ENCODE peak calls at places on chromosomes 4 and X, in eight cellular contexts. One of them, this sample, is unnamed. For H3K27me3, the result is how much of the 10 kb centered on the place peaks cover.

GRCh38 chr4:26861434-26862186 is 969 bp downstream of the STIM2 start:
- DNase-seq in ovary: peak
- DNase-seq in MM.1S: peak
- DNase-seq in heart left ventricle: peak
- DNase-seq in psoas muscle: peak
- DNase-seq in mesendoderm: peak
- DNase-seq in pancreas: peak
- DNase-seq in lower lobe of right lung: peak
- DNase-seq in this sample: no peak

GRCh38 chrX:46059316-46059715 is 485.9 kb downstream of the ZNF674 start:
- DNase-seq in ovary: no peak
- DNase-seq in MM.1S: no peak
- DNase-seq in heart left ventricle: no peak
- DNase-seq in psoas muscle: no peak
- DNase-seq in mesendoderm: no peak
- DNase-seq in pancreas: no peak
- DNase-seq in lower lobe of right lung: no peak
- DNase-seq in this sample: no peak

GRCh38 chr4:105164548-105164947 is 17.9 kb downstream of the TET2 start:
- DNase-seq in ovary: no peak
- DNase-seq in MM.1S: no peak
- DNase-seq in heart left ventricle: no peak
- DNase-seq in psoas muscle: no peak
- DNase-seq in mesendoderm: no peak
- DNase-seq in pancreas: no peak
- DNase-seq in lower lobe of right lung: no peak
- DNase-seq in this sample: no peak

GRCh38 chr4:2805712-2806391 is 13.0 kb downstream of the SH3BP2 start:
- DNase-seq in ovary: peak
- DNase-seq in MM.1S: no peak
- DNase-seq in heart left ventricle: peak
- DNase-seq in psoas muscle: peak
- DNase-seq in mesendoderm: no peak
- DNase-seq in pancreas: peak
- DNase-seq in lower lobe of right lung: peak
- DNase-seq in this sample: no peak

GRCh38 chrX:153769865-153770605 is 6.0 kb downstream of the PLXNB3 start:
- DNase-seq in ovary: peak
- DNase-seq in MM.1S: no peak
- DNase-seq in heart left ventricle: no peak
- DNase-seq in psoas muscle: peak
- DNase-seq in mesendoderm: no peak
- DNase-seq in pancreas: no peak
- DNase-seq in lower lobe of right lung: no peak
- DNase-seq in this sample: no peak

GRCh38 chrX:47651043-47651905 is 911 bp upstream of the ELK1 start:
- DNase-seq in ovary: no peak
- DNase-seq in MM.1S: no peak
- DNase-seq in heart left ventricle: no peak
- DNase-seq in psoas muscle: no peak
- DNase-seq in mesendoderm: no peak
- DNase-seq in pancreas: no peak
- DNase-seq in lower lobe of right lung: no peak
- DNase-seq in this sample: no peak

GRCh38 chrX:40245411-40246140 is 147.8 kb upstream of the BCOR start:
- DNase-seq in ovary: peak
- DNase-seq in MM.1S: no peak
- DNase-seq in heart left ventricle: no peak
- DNase-seq in psoas muscle: peak
- DNase-seq in mesendoderm: no peak
- DNase-seq in pancreas: no peak
- DNase-seq in lower lobe of right lung: no peak
- DNase-seq in this sample: no peak

GRCh38 chr4:52657630-52658501 is 1.2 kb downstream of the USP46 start:
- DNase-seq in ovary: peak
- DNase-seq in MM.1S: no peak
- DNase-seq in heart left ventricle: no peak
- DNase-seq in psoas muscle: peak
- DNase-seq in mesendoderm: peak
- DNase-seq in pancreas: peak
- DNase-seq in lower lobe of right lung: no peak
- DNase-seq in this sample: no peak

GRCh38 chrX:132631579-132632232 is 142.9 kb upstream of the MBNL3 start:
- DNase-seq in ovary: no peak
- DNase-seq in MM.1S: peak
- DNase-seq in heart left ventricle: no peak
- DNase-seq in psoas muscle: no peak
- DNase-seq in mesendoderm: peak
- DNase-seq in pancreas: no peak
- DNase-seq in lower lobe of right lung: no peak
- DNase-seq in this sample: no peak

GRCh38 chrX:9352683-9353430 is 112.0 kb upstream of the TBL1X start:
- DNase-seq in ovary: no peak
- DNase-seq in MM.1S: peak
- DNase-seq in heart left ventricle: peak
- DNase-seq in psoas muscle: no peak
- DNase-seq in mesendoderm: no peak
- DNase-seq in pancreas: no peak
- DNase-seq in lower lobe of right lung: peak
- DNase-seq in this sample: peak

GRCh38 chr4:153465583-153465921 is 608 bp upstream of the TMEM131L start:
- DNase-seq in ovary: peak
- DNase-seq in MM.1S: peak
- DNase-seq in heart left ventricle: peak
- DNase-seq in psoas muscle: peak
- DNase-seq in mesendoderm: peak
- DNase-seq in pancreas: peak
- DNase-seq in lower lobe of right lung: peak
- DNase-seq in this sample: peak

GRCh38 chrX:1466971-1467561 is 14.4 kb upstream of the ASMTL start:
- DNase-seq in ovary: no peak
- DNase-seq in MM.1S: peak
- DNase-seq in heart left ventricle: peak
- DNase-seq in psoas muscle: no peak
- DNase-seq in mesendoderm: no peak
- DNase-seq in pancreas: no peak
- DNase-seq in lower lobe of right lung: no peak
- DNase-seq in this sample: peak

GRCh38 chrX:75746891-75747639 is 38.0 kb downstream of the MAGEE2 start:
- DNase-seq in ovary: peak
- DNase-seq in MM.1S: no peak
- DNase-seq in heart left ventricle: peak
- DNase-seq in psoas muscle: peak
- DNase-seq in mesendoderm: peak
- DNase-seq in pancreas: peak
- DNase-seq in lower lobe of right lung: peak
- DNase-seq in this sample: no peak

GRCh38 chr4:120977435-120977997 is 55.0 kb upstream of the PRDM5 start:
- DNase-seq in ovary: no peak
- DNase-seq in MM.1S: peak
- DNase-seq in heart left ventricle: no peak
- DNase-seq in psoas muscle: no peak
- DNase-seq in mesendoderm: peak
- DNase-seq in pancreas: peak
- DNase-seq in lower lobe of right lung: no peak
- DNase-seq in this sample: no peak

GRCh38 chr4:3855646-3856045 is 89.5 kb downstream of the ADRA2C start:
- DNase-seq in ovary: no peak
- DNase-seq in MM.1S: no peak
- DNase-seq in heart left ventricle: no peak
- DNase-seq in psoas muscle: peak
- DNase-seq in mesendoderm: no peak
- DNase-seq in pancreas: no peak
- DNase-seq in lower lobe of right lung: no peak
- DNase-seq in this sample: no peak

GRCh38 chr4:23305026-23305425 is 584.8 kb downstream of the PPARGC1A start:
- DNase-seq in ovary: no peak
- DNase-seq in MM.1S: peak
- DNase-seq in heart left ventricle: no peak
- DNase-seq in psoas muscle: no peak
- DNase-seq in mesendoderm: no peak
- DNase-seq in pancreas: no peak
- DNase-seq in lower lobe of right lung: no peak
- DNase-seq in this sample: no peak

GRCh38 chr4:87014284-87014782 is 79.5 kb downstream of the AFF1 start:
- DNase-seq in ovary: no peak
- DNase-seq in MM.1S: no peak
- DNase-seq in heart left ventricle: no peak
- DNase-seq in psoas muscle: no peak
- DNase-seq in mesendoderm: no peak
- DNase-seq in pancreas: no peak
- DNase-seq in lower lobe of right lung: no peak
- DNase-seq in this sample: no peak

GRCh38 chrX:70436380-70436779 is 8.3 kb upstream of the DLG3 start:
- DNase-seq in ovary: no peak
- DNase-seq in MM.1S: no peak
- DNase-seq in heart left ventricle: no peak
- DNase-seq in psoas muscle: no peak
- DNase-seq in mesendoderm: peak
- DNase-seq in pancreas: no peak
- DNase-seq in lower lobe of right lung: no peak
- DNase-seq in this sample: no peak

GRCh38 chrX:74286950-74287349 is 17.0 kb upstream of the ZCCHC13 start:
- DNase-seq in ovary: no peak
- DNase-seq in MM.1S: no peak
- DNase-seq in heart left ventricle: no peak
- DNase-seq in psoas muscle: no peak
- DNase-seq in mesendoderm: no peak
- DNase-seq in pancreas: no peak
- DNase-seq in lower lobe of right lung: no peak
- DNase-seq in this sample: no peak
- H3K27me3 ChIP-seq in ovary: under half
- H3K27me3 ChIP-seq in MM.1S: under half
- H3K27me3 ChIP-seq in heart left ventricle: under half
- H3K27me3 ChIP-seq in psoas muscle: under half
- H3K27me3 ChIP-seq in mesendoderm: under half
- H3K27me3 ChIP-seq in pancreas: under half
- H3K27me3 ChIP-seq in lower lobe of right lung: under half
- H3K27me3 ChIP-seq in this sample: under half

DNA sequence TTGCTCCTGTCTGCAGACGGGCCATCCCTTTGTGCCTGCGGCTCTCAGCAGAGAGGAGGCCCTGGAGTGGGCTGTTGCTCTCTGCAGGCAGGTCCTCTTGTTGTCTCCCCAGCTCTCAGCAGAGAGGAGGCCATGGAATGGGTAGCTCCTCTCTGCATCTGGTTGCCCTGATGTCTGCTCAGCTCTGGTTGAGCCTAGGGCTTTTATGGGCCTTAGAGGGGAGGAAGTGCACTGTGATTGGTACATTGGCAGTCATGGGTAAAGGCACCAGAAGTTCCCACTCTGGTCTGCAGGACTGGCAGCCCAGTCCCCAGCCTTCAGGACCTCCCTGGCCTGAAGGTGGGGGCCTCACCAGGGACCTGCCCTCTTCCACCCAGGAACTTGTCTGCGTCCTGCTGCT is 21.5 kb downstream of the SPON2 start:
- DNase-seq in ovary: no peak
- DNase-seq in MM.1S: no peak
- DNase-seq in heart left ventricle: no peak
- DNase-seq in psoas muscle: no peak
- DNase-seq in mesendoderm: no peak
- DNase-seq in pancreas: no peak
- DNase-seq in lower lobe of right lung: no peak
- DNase-seq in this sample: no peak
- H3K27me3 ChIP-seq in ovary: under half
- H3K27me3 ChIP-seq in MM.1S: under half
- H3K27me3 ChIP-seq in heart left ventricle: under half
- H3K27me3 ChIP-seq in psoas muscle: under half
- H3K27me3 ChIP-seq in mesendoderm: under half
- H3K27me3 ChIP-seq in pancreas: under half
- H3K27me3 ChIP-seq in lower lobe of right lung: under half
- H3K27me3 ChIP-seq in this sample: under half

GRCh38 chrX:130253916-130254315 is 14.8 kb downstream of the ZNF280C start:
- DNase-seq in ovary: no peak
- DNase-seq in MM.1S: no peak
- DNase-seq in heart left ventricle: no peak
- DNase-seq in psoas muscle: no peak
- DNase-seq in mesendoderm: no peak
- DNase-seq in pancreas: no peak
- DNase-seq in lower lobe of right lung: no peak
- DNase-seq in this sample: no peak

GRCh38 chrX:130246084-130246483 is 22.6 kb downstream of the ZNF280C start:
- DNase-seq in ovary: no peak
- DNase-seq in MM.1S: no peak
- DNase-seq in heart left ventricle: no peak
- DNase-seq in psoas muscle: no peak
- DNase-seq in mesendoderm: no peak
- DNase-seq in pancreas: no peak
- DNase-seq in lower lobe of right lung: no peak
- DNase-seq in this sample: no peak

GRCh38 chrX:130247996-130248395 is 20.7 kb downstream of the ZNF280C start:
- DNase-seq in ovary: no peak
- DNase-seq in MM.1S: no peak
- DNase-seq in heart left ventricle: no peak
- DNase-seq in psoas muscle: no peak
- DNase-seq in mesendoderm: no peak
- DNase-seq in pancreas: no peak
- DNase-seq in lower lobe of right lung: no peak
- DNase-seq in this sample: no peak

GRCh38 chrX:130251671-130252070 is 17.0 kb downstream of the ZNF280C start:
- DNase-seq in ovary: no peak
- DNase-seq in MM.1S: no peak
- DNase-seq in heart left ventricle: no peak
- DNase-seq in psoas muscle: no peak
- DNase-seq in mesendoderm: no peak
- DNase-seq in pancreas: no peak
- DNase-seq in lower lobe of right lung: no peak
- DNase-seq in this sample: no peak
- H3K27me3 ChIP-seq in ovary: under half
- H3K27me3 ChIP-seq in MM.1S: under half
- H3K27me3 ChIP-seq in heart left ventricle: under half
- H3K27me3 ChIP-seq in psoas muscle: under half
- H3K27me3 ChIP-seq in mesendoderm: under half
- H3K27me3 ChIP-seq in pancreas: under half
- H3K27me3 ChIP-seq in lower lobe of right lung: under half
- H3K27me3 ChIP-seq in this sample: under half

GRCh38 chr4:111934294-111934693 is 211.0 kb upstream of the FAM241A start:
- DNase-seq in ovary: no peak
- DNase-seq in MM.1S: no peak
- DNase-seq in heart left ventricle: no peak
- DNase-seq in psoas muscle: no peak
- DNase-seq in mesendoderm: no peak
- DNase-seq in pancreas: no peak
- DNase-seq in lower lobe of right lung: no peak
- DNase-seq in this sample: no peak

GRCh38 chr4:111933703-111934102 is 211.6 kb upstream of the FAM241A start:
- DNase-seq in ovary: no peak
- DNase-seq in MM.1S: no peak
- DNase-seq in heart left ventricle: no peak
- DNase-seq in psoas muscle: no peak
- DNase-seq in mesendoderm: no peak
- DNase-seq in pancreas: no peak
- DNase-seq in lower lobe of right lung: no peak
- DNase-seq in this sample: no peak

GRCh38 chr4:111930658-111931057 is 214.6 kb upstream of the FAM241A start:
- DNase-seq in ovary: no peak
- DNase-seq in MM.1S: peak
- DNase-seq in heart left ventricle: no peak
- DNase-seq in psoas muscle: no peak
- DNase-seq in mesendoderm: no peak
- DNase-seq in pancreas: no peak
- DNase-seq in lower lobe of right lung: no peak
- DNase-seq in this sample: no peak
- H3K27me3 ChIP-seq in ovary: under half
- H3K27me3 ChIP-seq in MM.1S: half or more
- H3K27me3 ChIP-seq in heart left ventricle: under half
- H3K27me3 ChIP-seq in psoas muscle: under half
- H3K27me3 ChIP-seq in mesendoderm: under half
- H3K27me3 ChIP-seq in pancreas: under half
- H3K27me3 ChIP-seq in lower lobe of right lung: under half
- H3K27me3 ChIP-seq in this sample: under half

This sample was measured in ascending aorta.